ENCODE peak calls at places on chromosomes 4 and X, in four cellular contexts. U, C, S and R are unnamed samples.

GRCh38 chrX:17549005-17549685 is 174.1 kb downstream of the NHS start:
- DNase-seq in U (no peak), S (no peak), C (no peak), R (no peak)

GRCh38 chr4:68375667-68376559 is 26.0 kb upstream of the YTHDC1 start:
- DNase-seq in U (peak; percentile 47), S (peak; percentile 23), C (peak; percentile 66), R (no peak)

GRCh38 chr4:4289055-4289454 is 899 bp downstream of the LYAR start:
- DNase-seq in U (no peak), S (no peak), C (no peak), R (peak; percentile 62)

GRCh38 chr4:26074672-26075071 is 160.7 kb downstream of the SMIM20 start:
- DNase-seq in U (no peak), S (no peak), C (no peak), R (no peak)

GRCh38 chr4:2833671-2834000 is 10.0 kb upstream of the ADD1 start:
- DNase-seq in S (no peak), U (no peak), C (no peak), R (no peak)

GRCh38 chrX:103254921-103255455 is at the start of gene TCEAL8:
- DNase-seq in U (peak; percentile 93), C (peak; percentile 53), S (peak; percentile 87), R (no peak)

GRCh38 chrX:20116087-20116574 is 576 bp downstream of the MAP7D2 start:
- DNase-seq in S (no peak), U (peak; percentile 12), C (no peak), R (no peak)

GRCh38 chr4:98557497-98557896 is 100.9 kb downstream of the TSPAN5 start:
- DNase-seq in U (no peak), C (no peak), S (no peak), R (no peak)

GRCh38 chr4:111821342-111821741 is 323.9 kb upstream of the FAM241A start:
- DNase-seq in S (no peak), U (no peak), C (no peak), R (no peak)

GRCh38 chrX:110181459-110182137 is 136.3 kb downstream of the AMMECR1 start:
- DNase-seq in U (no peak), C (no peak), S (no peak), R (no peak)

GRCh38 chr4:151263455-151263854 is 13.5 kb upstream of the PRSS48 start:
- DNase-seq in C (no peak), S (no peak), U (no peak), R (no peak)

GRCh38 chrX:108304210-108304609 is 134.0 kb downstream of the COL4A6 start:
- DNase-seq in S (no peak), U (no peak), C (no peak), R (no peak)

GRCh38 chrX:44495091-44495490 is 47.6 kb downstream of the FUNDC1 start:
- DNase-seq in C (no peak), S (no peak), U (no peak), R (no peak)

GRCh38 chrX:119455264-119455663 is 13.0 kb upstream of the SLC25A5 start:
- DNase-seq in C (no peak), S (no peak), U (no peak), R (no peak)

GRCh38 chr4:41661447-41662076 is 87.0 kb downstream of the PHOX2B start:
- DNase-seq in S (peak; percentile 24), C (peak; percentile 12), U (peak; percentile 79), R (no peak)

GRCh38 chrX:19440713-19441112 is 74.6 kb downstream of the MAP3K15 start:
- DNase-seq in S (no peak), U (peak; percentile 23), C (no peak), R (no peak)

GRCh38 chr4:25861951-25862410 is 807 bp downstream of the SEL1L3 start:
- DNase-seq in S (no peak), U (peak; percentile 28), C (no peak), R (no peak)

GRCh38 chrX:86237482-86237881 is 89.2 kb downstream of the DACH2 start:
- DNase-seq in S (no peak), C (no peak), U (no peak), R (no peak)

GRCh38 chrX:47863187-47863586 is 26.5 kb downstream of the ZNF81 start:
- DNase-seq in S (no peak), C (no peak), U (peak; percentile 17), R (no peak)

DNA sequence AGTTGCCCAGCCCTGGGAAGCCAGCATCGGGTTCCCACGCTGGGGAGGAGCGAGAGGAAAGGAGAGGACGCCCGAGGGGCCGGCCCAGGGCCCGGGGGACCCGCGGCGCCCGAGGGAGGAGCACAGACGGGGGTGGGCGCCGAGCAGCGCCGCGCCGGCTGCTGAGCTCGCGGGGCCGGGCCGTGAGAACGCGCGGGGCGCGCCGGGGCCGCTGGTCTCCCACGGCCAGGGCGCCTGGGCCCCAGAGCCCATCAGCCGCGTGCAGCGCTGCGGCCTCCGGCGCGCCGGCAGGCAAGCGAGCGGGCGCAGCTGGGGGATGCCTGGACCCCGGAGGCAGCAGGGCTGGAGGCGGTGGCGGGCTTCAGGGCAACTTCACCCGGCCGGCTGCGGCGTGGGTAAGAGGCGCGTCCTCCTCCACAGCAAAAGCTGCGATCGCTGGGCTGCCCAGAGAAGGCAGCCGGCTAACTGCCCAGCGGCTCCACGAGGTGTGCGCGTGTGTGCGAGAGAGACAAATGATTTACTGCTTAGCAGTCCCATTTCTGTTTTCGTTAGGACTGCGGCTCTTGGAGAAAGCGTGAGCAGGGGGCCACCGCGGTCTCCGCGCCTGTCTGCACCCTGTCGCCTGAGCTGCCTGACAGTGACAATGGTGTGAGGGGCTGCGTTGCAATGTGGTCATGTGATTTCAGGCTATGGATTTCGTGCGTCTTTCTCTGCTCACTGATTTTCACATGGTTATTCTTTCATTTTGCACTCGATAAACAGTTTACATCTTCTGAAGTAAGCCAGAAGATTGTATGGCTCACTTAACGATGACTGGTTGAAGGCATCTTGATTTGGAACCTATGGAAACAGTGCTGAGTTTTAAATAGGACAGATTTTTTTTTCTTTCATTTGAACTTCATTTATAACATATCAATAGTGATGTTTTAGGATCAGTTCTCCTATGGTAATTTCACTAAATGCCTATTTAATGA is 1.2 kb downstream of the GUCY1A1 start:
- DNase-seq in C (no peak), S (peak; percentile 53), U (peak; percentile 46), R (no peak)
- H3K9me3 ChIP-seq in C (no peaks in the 10 kb centered on the region), S (no peaks in the 10 kb centered on the region), U (no peaks in the 10 kb centered on the region), R (no peaks in the 10 kb centered on the region)

GRCh38 chr4:24514808-24515207 is 69.5 kb downstream of the DHX15 start:
- DNase-seq in C (no peak), U (no peak), S (no peak), R (no peak)
- TF ChIP-seq CTCF in C (no peak), U (no peak), S (no peak), R (no peak)

DNA sequence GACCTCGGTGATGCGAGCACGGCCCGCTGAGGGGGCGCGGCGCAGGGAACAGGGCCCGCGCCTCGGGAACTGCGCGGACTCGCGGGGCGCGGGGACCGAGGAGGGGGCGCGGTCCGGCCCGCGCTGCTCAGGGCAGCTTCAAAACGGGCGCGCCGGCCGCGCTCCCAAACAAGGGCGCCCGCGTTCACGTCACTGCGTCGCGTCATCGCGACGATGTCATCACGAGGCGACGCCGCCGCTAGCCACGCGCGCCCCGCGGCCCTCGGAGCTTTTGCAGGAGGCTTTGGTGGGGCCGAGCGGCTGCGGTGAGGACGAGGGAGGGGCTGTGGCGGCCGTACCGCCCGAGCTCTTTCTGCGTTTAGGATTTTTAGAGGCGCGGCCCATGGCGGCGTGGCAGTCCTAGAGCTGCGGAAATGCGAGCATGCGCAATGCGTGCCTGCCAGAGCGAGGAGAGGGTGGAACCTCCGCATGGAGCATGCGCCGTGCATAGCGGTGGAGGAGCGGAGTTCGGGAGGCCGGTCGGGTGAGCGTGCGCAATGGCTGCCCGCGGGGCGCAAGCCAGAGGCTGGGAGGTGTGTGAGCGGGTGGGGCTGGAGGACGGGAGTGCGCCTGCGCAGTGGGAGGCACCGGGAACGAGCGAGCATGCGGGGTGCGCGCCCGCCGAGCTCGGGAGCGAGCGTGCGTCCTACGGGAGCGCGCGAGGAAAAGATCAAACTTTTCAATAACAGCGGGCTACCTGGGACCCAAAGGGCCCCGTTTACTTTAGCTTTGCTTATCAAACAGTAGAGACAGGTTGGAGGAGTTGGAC is at the start of gene PPP2R3B:
- DNase-seq in C (peak; percentile 93), S (peak; percentile 98), U (peak; percentile 98), R (peak; percentile 98)
- TF ChIP-seq POLR2A in C (peak; percentile 95), S (peak; percentile 27), U (no peak), R (no peak)

GRCh38 chr4:71866212-71866885 is 82.5 kb upstream of the GC start:
- DNase-seq in S (no peak), U (no peak), C (no peak), R (no peak)

GRCh38 chr4:71864380-71864779 is 80.5 kb upstream of the GC start:
- DNase-seq in S (no peak), U (no peak), C (no peak), R (no peak)

GRCh38 chr4:71863457-71863856 is 79.6 kb upstream of the GC start:
- DNase-seq in C (no peak), S (no peak), U (no peak), R (no peak)

GRCh38 chr4:71860643-71861042 is 76.8 kb upstream of the GC start:
- DNase-seq in C (peak; percentile 1), U (no peak), S (no peak), R (no peak)

GRCh38 chr4:71862315-71862714 is 78.4 kb upstream of the GC start:
- DNase-seq in C (no peak), S (no peak), U (no peak), R (no peak)
- H3K9me3 ChIP-seq in C (peaks cover 87% of the 10 kb centered on the region), S (no peaks in the 10 kb centered on the region), U (no peaks in the 10 kb centered on the region), R (no peaks in the 10 kb centered on the region)

DNA sequence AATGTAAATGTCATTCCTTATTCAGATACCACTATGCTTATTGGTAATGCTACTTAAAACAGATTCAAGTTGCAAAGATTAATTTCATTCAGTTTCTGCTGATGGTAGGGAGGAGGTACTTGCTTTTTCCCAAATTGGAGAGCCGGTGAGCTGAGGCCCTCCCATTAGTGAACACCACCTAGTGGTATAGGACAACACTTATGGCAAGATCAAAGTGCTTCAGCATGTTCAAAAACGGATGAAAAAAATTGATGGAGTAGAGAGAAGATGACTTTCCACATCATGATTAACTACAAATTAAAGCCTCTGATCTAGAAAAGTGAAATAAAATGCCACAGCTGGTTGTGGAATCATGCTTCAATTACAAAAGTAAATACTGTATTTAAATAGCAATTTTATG is 112.9 kb downstream of the MBNL3 start:
- DNase-seq in S (no peak), U (no peak), C (no peak), R (no peak)
- TF ChIP-seq CTCF in S (no peak), U (no peak), C (peak; percentile 32), R (no peak)

DNA sequence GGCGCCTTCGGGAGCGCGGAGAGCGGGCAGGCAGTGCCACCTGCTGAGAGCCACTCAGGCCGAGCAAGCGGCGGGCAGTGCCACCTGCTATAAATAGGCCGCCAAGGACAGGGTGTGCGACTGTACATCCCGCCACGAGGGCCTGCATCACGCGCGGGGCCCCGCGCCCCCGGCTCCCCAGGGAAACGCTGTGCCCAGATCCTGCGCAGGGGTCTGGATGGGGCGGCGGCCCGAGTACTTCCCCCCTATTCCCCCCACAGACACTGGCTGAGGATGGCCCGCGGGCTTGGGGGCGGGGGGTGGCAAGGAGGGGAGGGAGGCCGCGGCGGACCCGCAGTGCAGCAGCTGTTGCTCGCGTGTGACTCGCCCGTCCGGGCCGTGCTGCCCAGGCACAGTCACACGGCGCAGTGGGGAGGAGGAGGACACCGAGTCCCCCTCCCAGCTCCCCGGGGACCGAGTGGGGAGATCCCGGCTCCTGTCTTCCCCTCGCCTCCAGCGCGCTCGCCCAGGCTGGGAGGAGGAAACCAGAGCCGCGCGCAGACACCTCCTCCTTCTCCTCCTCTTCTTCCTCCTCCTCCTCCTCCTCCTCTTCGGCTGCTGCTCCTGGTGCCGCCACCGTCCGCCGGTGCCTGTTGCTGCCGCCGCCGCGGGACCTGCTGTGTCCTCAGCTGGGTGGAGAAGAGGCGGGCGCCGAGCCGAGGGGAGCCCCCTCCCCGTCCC is at the start of gene TBC1D1:
- DNase-seq in C (no peak), S (peak; percentile 63), U (peak; percentile 60), R (no peak)
- TF ChIP-seq POLR2A in C (no peak), S (no peak), U (no peak), R (no peak)